ENCODE peak calls at places on chromosomes 13 and 19, in six cellular contexts. B is DND-41, F is caudate nucleus, C is kidney, A is neural progenitor cell, S is mesendoderm. J is an unnamed sample.

GRCh38 chr13:35210234-35210633 is 266.3 kb downstream of the MAB21L1 start:
- DNase-seq in B (no peak), F (no peak), C (no peak), A (no peak), S (no peak), J (no peak)

GRCh38 chr19:6425732-6426686 is 1.4 kb upstream of the KHSRP start:
- DNase-seq in B (peak; percentile 47), F (no peak), C (no peak), A (no peak), S (peak; percentile 11), J (no peak)

GRCh38 chr13:40613192-40613818 is 53.1 kb downstream of the FOXO1 start:
- DNase-seq in B (no peak), F (no peak), C (no peak), A (no peak), S (no peak), J (no peak)

GRCh38 chr13:75399168-75399878 is 82.6 kb downstream of the TBC1D4 start:
- DNase-seq in B (no peak), F (no peak), C (no peak), A (no peak), S (no peak), J (no peak)

GRCh38 chr13:101449971-101450748 is 2.3 kb upstream of the ITGBL1 start:
- DNase-seq in B (no peak), F (no peak), C (no peak), A (no peak), S (no peak), J (no peak)

GRCh38 chr19:6270076-6270745 is 9.6 kb downstream of the MLLT1 start:
- DNase-seq in B (no peak), F (no peak), C (peak; percentile 70), A (no peak), S (no peak), J (no peak)

GRCh38 chr19:44552324-44552723 is 22.8 kb upstream of the CEACAM20 start:
- DNase-seq in B (peak; percentile 43), F (no peak), C (no peak), A (peak; percentile 70), S (peak; percentile 83), J (no peak)

GRCh38 chr13:25203256-25203794 is 31.2 kb upstream of the AMER2 start:
- DNase-seq in B (no peak), F (no peak), C (no peak), A (no peak), S (peak; percentile 22), J (no peak)

GRCh38 chr13:24253520-24254150 is 55.7 kb upstream of the C1QTNF9 start:
- DNase-seq in B (no peak), F (peak; percentile 38), C (no peak), A (no peak), S (no peak), J (no peak)

GRCh38 chr13:71879129-71879535 is 12.1 kb upstream of the DACH1 start:
- DNase-seq in B (no peak), F (no peak), C (no peak), A (peak; percentile 71), S (peak; percentile 71), J (peak; percentile 30)

GRCh38 chr19:29596885-29597525 is 9.1 kb upstream of the POP4 start:
- DNase-seq in B (no peak), F (no peak), C (no peak), A (peak; percentile 59), S (peak; percentile 32), J (no peak)

GRCh38 chr13:21259571-21260455 is 83.4 kb downstream of the MRPL57 start:
- DNase-seq in B (no peak), F (no peak), C (no peak), A (no peak), S (no peak), J (no peak)

GRCh38 chr13:65468628-65469027 is 1761.5 kb downstream of the PCDH9 start:
- DNase-seq in B (no peak), F (no peak), C (no peak), A (no peak), S (no peak), J (no peak)

GRCh38 chr13:101150998-101151397 is 265.3 kb downstream of the NALCN start:
- DNase-seq in B (no peak), F (no peak), C (no peak), A (peak; percentile 45), S (peak; percentile 37), J (no peak)

GRCh38 chr19:14979498-14980255 is at the start of gene SLC1A6:
- DNase-seq in B (no peak), F (peak; percentile 9), C (no peak), A (peak; percentile 89), S (peak; percentile 65), J (no peak)

GRCh38 chr13:70297219-70297618 is 189.0 kb upstream of the KLHL1 start:
- DNase-seq in B (no peak), F (no peak), C (peak; percentile 37), A (no peak), S (no peak), J (no peak)

GRCh38 chr13:51731759-51732158 is 72.2 kb downstream of the DHRS12 start:
- DNase-seq in B (no peak), F (no peak), C (no peak), A (no peak), S (no peak), J (no peak)

GRCh38 chr13:84500016-84500415 is 617.7 kb upstream of the SLITRK1 start:
- DNase-seq in B (no peak), F (no peak), C (no peak), A (no peak), S (no peak), J (no peak)
- H3K27ac ChIP-seq in B (no peak overlapping the region), F (no peak overlapping the region), C (no peak overlapping the region), A (no peak overlapping the region), S (no peak overlapping the region), J (no peak overlapping the region)

GRCh38 chr13:30898070-30898469 is 8.0 kb upstream of the MEDAG start:
- DNase-seq in B (no peak), F (no peak), C (no peak), A (no peak), S (peak; percentile 39), J (no peak)
- H3K27ac ChIP-seq in B (no peak overlapping the region), F (no peak overlapping the region), C (no peak overlapping the region), A (no peak overlapping the region), S (no peak overlapping the region), J (no peak overlapping the region)

GRCh38 chr13:44312898-44313551 is 60.6 kb upstream of the SERP2 start:
- DNase-seq in B (no peak), F (no peak), C (no peak), A (no peak), S (no peak), J (no peak)

GRCh38 chr13:44309771-44310767 is 63.6 kb upstream of the SERP2 start:
- DNase-seq in B (no peak), F (no peak), C (no peak), A (no peak), S (no peak), J (no peak)

GRCh38 chr13:44311011-44311481 is 62.6 kb upstream of the SERP2 start:
- DNase-seq in B (no peak), F (no peak), C (no peak), A (no peak), S (no peak), J (no peak)

GRCh38 chr13:44312131-44312530 is 61.5 kb upstream of the SERP2 start:
- DNase-seq in B (no peak), F (no peak), C (no peak), A (no peak), S (no peak), J (no peak)

GRCh38 chr13:44313674-44314073 is 60.0 kb upstream of the SERP2 start:
- DNase-seq in B (no peak), F (no peak), C (no peak), A (no peak), S (no peak), J (no peak)
- H3K27ac ChIP-seq in B (no peak overlapping the region), F (no peak overlapping the region), C (no peak overlapping the region), A (no peak overlapping the region), S (no peak overlapping the region), J (no peak overlapping the region)

GRCh38 chr13:76872686-76873085 is 13.5 kb downstream of the KCTD12 start:
- DNase-seq in B (no peak), F (no peak), C (no peak), A (no peak), S (no peak), J (no peak)

GRCh38 chr13:76874466-76874865 is 11.7 kb downstream of the KCTD12 start:
- DNase-seq in B (no peak), F (no peak), C (no peak), A (no peak), S (no peak), J (no peak)

GRCh38 chr13:76873454-76873853 is 12.8 kb downstream of the KCTD12 start:
- DNase-seq in B (no peak), F (no peak), C (no peak), A (no peak), S (no peak), J (no peak)

GRCh38 chr13:76878043-76878442 is 8.2 kb downstream of the KCTD12 start:
- DNase-seq in B (no peak), F (no peak), C (no peak), A (no peak), S (no peak), J (no peak)

GRCh38 chr13:76875256-76875655 is 10.9 kb downstream of the KCTD12 start:
- DNase-seq in B (no peak), F (no peak), C (no peak), A (no peak), S (no peak), J (no peak)
- H3K27ac ChIP-seq in B (no peak overlapping the region), F (no peak overlapping the region), C (no peak overlapping the region), A (no peak overlapping the region), S (no peak overlapping the region), J (no peak overlapping the region)

GRCh38 chr19:3344608-3345598 is 21.5 kb upstream of the NFIC start:
- DNase-seq in B (no peak), F (no peak), C (peak; percentile 59), A (no peak), S (no peak), J (no peak)
- H3K27ac ChIP-seq in B (no peak overlapping the region), F (no peak overlapping the region), C (no peak overlapping the region), A (no peak overlapping the region), S (no peak overlapping the region), J (no peak overlapping the region)

GRCh38 chr19:39415111-39416046 is 2.9 kb downstream of the PLEKHG2 start:
- DNase-seq in B (no peak), F (no peak), C (no peak), A (no peak), S (peak; percentile 57), J (no peak)
- H3K27ac ChIP-seq in B (no peak overlapping the region), F (no peak overlapping the region), C (no peak overlapping the region), A (no peak overlapping the region), S (no peak overlapping the region), J (no peak overlapping the region)

DNA sequence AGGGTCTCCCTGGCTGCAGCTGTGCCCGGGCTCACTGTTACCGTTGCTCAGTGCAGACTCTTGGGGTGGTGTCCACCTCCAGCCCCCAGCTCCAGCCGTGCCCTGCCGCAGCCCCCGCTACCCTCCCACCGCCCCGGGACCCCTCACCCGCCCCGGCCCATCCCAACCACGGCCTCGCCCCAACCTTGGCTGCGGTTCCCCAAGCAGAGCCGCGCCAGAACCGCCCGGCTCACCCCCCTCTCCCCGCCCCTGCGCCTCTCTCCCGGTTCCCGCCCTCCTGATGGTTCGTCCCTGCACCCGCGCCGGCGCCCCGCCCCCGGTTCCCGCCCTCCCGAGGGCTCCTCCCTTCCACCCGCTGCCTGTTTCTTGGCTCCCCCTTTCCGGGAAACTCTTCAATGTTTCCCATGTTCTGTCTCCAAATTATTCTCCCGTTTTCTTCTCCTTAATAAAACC is 40.3 kb downstream of the ANKRD10 start:
- DNase-seq in B (peak; percentile 84), F (peak; percentile 48), C (peak; percentile 95), A (peak; percentile 89), S (peak; percentile 76), J (peak; percentile 35)
- H3K27ac ChIP-seq in B (no peak overlapping the region), F (no peak overlapping the region), C (no peak overlapping the region), A (no peak overlapping the region), S (no peak overlapping the region), J (no peak overlapping the region)

GRCh38 chr19:9827325-9828238 is at the start of gene UBL5:
- DNase-seq in B (peak; percentile 92), F (peak; percentile 89), C (peak; percentile 93), A (peak; percentile 94), S (peak; percentile 96), J (peak; percentile 91)
- H3K27ac ChIP-seq in B (peak within 1 kb of the TSS; percentile 80), F (peak within 1 kb of the TSS; percentile 63), C (peak within 1 kb of the TSS; percentile 49), A (no peak within 1 kb of the TSS), S (no peak within 1 kb of the TSS), J (peak within 1 kb of the TSS; percentile 87)

J was measured in naive thymus-derived CD4-positive, alpha-beta T cell.